ENCODE peak calls at places on chromosomes 1 and 21, in four cellular contexts. E, I, N and S are unnamed samples.

GRCh38 chr1:40399984-40400704 is 26.6 kb downstream of the SMAP2 start:
- DNase-seq in E (no peak), I (no peak), N (no peak), S (no peak)

GRCh38 chr21:29524055-29524454 is 225.3 kb downstream of the BACH1 start:
- DNase-seq in E (no peak), I (no peak), N (no peak), S (no peak)

GRCh38 chr1:206734499-206735142 is 36.0 kb upstream of the IL19 start:
- DNase-seq in E (peak), I (peak), N (no peak), S (peak)

GRCh38 chr1:20569523-20570098 is 17.2 kb downstream of the FAM43B start:
- DNase-seq in E (no peak), I (no peak), N (no peak), S (no peak)

GRCh38 chr1:232381676-232382075 is 248.3 kb downstream of the SIPA1L2 start:
- DNase-seq in E (no peak), I (no peak), N (no peak), S (no peak)

GRCh38 chr1:18707696-18708257 is 77.1 kb downstream of the PAX7 start:
- DNase-seq in E (no peak), I (no peak), N (no peak), S (no peak)

GRCh38 chr1:225897595-225898514 is 8.9 kb upstream of the LEFTY1 start:
- DNase-seq in E (no peak), I (no peak), N (peak), S (no peak)

GRCh38 chr1:181023265-181024057 is 791 bp upstream of the STX6 start:
- DNase-seq in E (no peak), I (no peak), N (no peak), S (no peak)

GRCh38 chr1:100767176-100767876 is 47.8 kb downstream of the VCAM1 start:
- DNase-seq in E (no peak), I (no peak), N (no peak), S (no peak)

GRCh38 chr21:28932717-28933116 is 60.0 kb downstream of the LTN1 start:
- DNase-seq in E (no peak), I (no peak), N (no peak), S (no peak)

GRCh38 chr1:10309240-10310011 is 89.4 kb upstream of the PGD start:
- DNase-seq in E (no peak), I (no peak), N (no peak), S (no peak)